ENCODE peak calls at places on chromosomes 4 and X, in eight cellular contexts. G, Q, P, U, E, B, O and H are unnamed samples.

GRCh38 chr4:139581096-139581495 is 25.1 kb upstream of the SETD7 start:
- DNase-seq in G (no peak), Q (no peak), P (no peak), U (no peak), E (no peak), B (no peak), O (no peak), H (no peak)

GRCh38 chrX:12967711-12968465 is 7.0 kb upstream of the TMSB4X start:
- DNase-seq in G (no peak), Q (no peak), P (no peak), U (no peak), E (no peak), B (no peak), O (no peak), H (no peak)

GRCh38 chr4:1608196-1608820 is 75.8 kb downstream of the FAM53A start:
- DNase-seq in G (no peak), Q (no peak), P (no peak), U (no peak), E (no peak), B (no peak), O (no peak), H (no peak)

GRCh38 chrX:70422886-70423336 is at the start of gene GDPD2:
- DNase-seq in G (no peak), Q (peak), P (no peak), U (peak), E (peak), B (no peak), O (no peak), H (peak)

GRCh38 chrX:70613295-70613694 is 168.7 kb downstream of the DLG3 start:
- DNase-seq in G (no peak), Q (no peak), P (no peak), U (no peak), E (no peak), B (no peak), O (peak), H (peak)

GRCh38 chr4:106982711-106983211 is 53.4 kb downstream of the DKK2 start:
- DNase-seq in G (no peak), Q (no peak), P (no peak), U (no peak), E (no peak), B (no peak), O (no peak), H (no peak)

GRCh38 chrX:120419465-120419864 is 49.6 kb downstream of the LAMP2 start:
- DNase-seq in G (no peak), Q (no peak), P (no peak), U (no peak), E (no peak), B (peak), O (no peak), H (no peak)

GRCh38 chr4:13471400-13471799 is 12.7 kb downstream of the RAB28 start:
- DNase-seq in G (no peak), Q (no peak), P (no peak), U (no peak), E (no peak), B (no peak), O (no peak), H (no peak)

GRCh38 chrX:100622989-100623388 is 13.6 kb downstream of the TSPAN6 start:
- DNase-seq in G (no peak), Q (no peak), P (no peak), U (no peak), E (no peak), B (no peak), O (no peak), H (no peak)

GRCh38 chr4:177010421-177010820 is 217.7 kb upstream of the VEGFC start:
- DNase-seq in G (no peak), Q (no peak), P (no peak), U (no peak), E (no peak), B (no peak), O (no peak), H (no peak)

GRCh38 chr4:153764611-153765368 is 5.0 kb upstream of the RNF175 start:
- DNase-seq in G (no peak), Q (no peak), P (no peak), U (no peak), E (no peak), B (no peak), O (no peak), H (no peak)

GRCh38 chrX:54182194-54182863 is 725 bp downstream of the FAM120C start:
- DNase-seq in G (peak), Q (peak), P (peak), U (peak), E (peak), B (peak), O (no peak), H (peak)

GRCh38 chrX:70979136-70979762 is 48.4 kb upstream of the SLC7A3 start:
- DNase-seq in G (no peak), Q (no peak), P (no peak), U (peak), E (peak), B (no peak), O (peak), H (peak)

GRCh38 chr4:151409470-151410313 is 716 bp downstream of the FHIP1A start:
- DNase-seq in G (peak), Q (peak), P (peak), U (peak), E (peak), B (no peak), O (no peak), H (peak)

GRCh38 chr4:71214578-71214977 is 124.2 kb upstream of the SLC4A4 start:
- DNase-seq in G (no peak), Q (no peak), P (no peak), U (no peak), E (no peak), B (no peak), O (no peak), H (no peak)

GRCh38 chr4:60216752-60217151 is 983.4 kb upstream of the ADGRL3 start:
- DNase-seq in G (no peak), Q (no peak), P (no peak), U (peak), E (no peak), B (no peak), O (peak), H (peak)

GRCh38 chr4:150782921-150783320 is 201.0 kb downstream of the MAB21L2 start:
- DNase-seq in G (no peak), Q (no peak), P (no peak), U (peak), E (no peak), B (no peak), O (no peak), H (peak)

GRCh38 chrX:110066488-110067225 is 63.7 kb downstream of the TMEM164 start:
- DNase-seq in G (no peak), Q (peak), P (no peak), U (no peak), E (no peak), B (no peak), O (no peak), H (no peak)

GRCh38 chr4:10006604-10007435 is 14.5 kb downstream of the SLC2A9 start:
- DNase-seq in G (peak), Q (peak), P (no peak), U (peak), E (peak), B (no peak), O (no peak), H (peak)

GRCh38 chrX:153668423-153669173 is 5.0 kb downstream of the PNCK start:
- DNase-seq in G (no peak), Q (no peak), P (no peak), U (no peak), E (no peak), B (no peak), O (no peak), H (no peak)

GRCh38 chr4:176500894-176501293 is 181.1 kb downstream of the SPCS3 start:
- DNase-seq in G (no peak), Q (no peak), P (no peak), U (no peak), E (no peak), B (no peak), O (no peak), H (no peak)

GRCh38 chr4:185357733-185358440 is 37.8 kb downstream of the LRP2BP start:
- DNase-seq in G (no peak), Q (no peak), P (no peak), U (no peak), E (no peak), B (no peak), O (no peak), H (no peak)

GRCh38 chr4:41611881-41612871 is 74.2 kb downstream of the LIMCH1 start:
- DNase-seq in G (no peak), Q (peak), P (peak), U (peak), E (peak), B (no peak), O (no peak), H (peak)

GRCh38 chr4:181520790-181521189 is 722.4 kb upstream of the TENM3 start:
- DNase-seq in G (no peak), Q (no peak), P (no peak), U (no peak), E (no peak), B (no peak), O (no peak), H (no peak)

GRCh38 chr4:47031011-47031678 is at the start of gene GABRB1:
- DNase-seq in G (no peak), Q (peak), P (peak), U (peak), E (peak), B (no peak), O (peak), H (peak)

GRCh38 chr4:38137080-38137479 is 176.9 kb downstream of the PTTG2 start:
- DNase-seq in G (no peak), Q (no peak), P (no peak), U (no peak), E (no peak), B (no peak), O (no peak), H (no peak)

GRCh38 chr4:17497890-17498523 is 13.9 kb downstream of the QDPR start:
- DNase-seq in G (no peak), Q (no peak), P (no peak), U (no peak), E (no peak), B (no peak), O (no peak), H (no peak)

GRCh38 chrX:41802958-41803357 is 79.0 kb downstream of the GPR82 start:
- DNase-seq in G (no peak), Q (no peak), P (no peak), U (no peak), E (peak), B (no peak), O (no peak), H (no peak)

GRCh38 chrX:148499638-148500427 is 584 bp upstream of the AFF2 start:
- DNase-seq in G (no peak), Q (no peak), P (no peak), U (no peak), E (peak), B (no peak), O (no peak), H (no peak)

GRCh38 chr4:153249199-153250154 is 45.2 kb downstream of the TRIM2 start:
- DNase-seq in G (peak), Q (peak), P (peak), U (peak), E (peak), B (peak), O (peak), H (peak)

GRCh38 chr4:103499094-103499493 is 220.7 kb downstream of the TACR3 start:
- DNase-seq in G (no peak), Q (no peak), P (no peak), U (no peak), E (no peak), B (no peak), O (no peak), H (peak)

GRCh38 chr4:109548655-109549054 is 11.4 kb upstream of the MCUB start:
- DNase-seq in G (no peak), Q (no peak), P (peak), U (peak), E (no peak), B (no peak), O (peak), H (peak)

DNA sequence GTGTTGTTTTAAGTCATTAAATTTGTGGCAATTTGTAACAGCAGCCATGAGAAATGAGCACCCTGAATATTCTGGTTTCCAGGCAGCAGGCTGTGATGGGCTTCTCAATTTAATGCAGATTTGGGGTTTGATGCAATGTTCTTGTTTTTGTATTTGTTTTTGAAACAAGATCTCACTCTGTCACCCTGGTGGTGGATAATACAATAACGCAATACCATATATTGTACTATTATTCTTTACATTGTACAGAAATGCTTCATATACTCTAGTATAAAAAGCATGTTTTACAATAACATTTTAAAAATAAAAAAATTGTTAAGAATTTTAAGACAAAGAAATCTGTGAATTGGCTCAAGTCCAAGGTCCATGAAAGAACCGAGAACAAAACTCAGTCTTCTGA is 129.1 kb downstream of the USP46 start:
- DNase-seq in G (no peak), Q (no peak), P (no peak), U (no peak), E (no peak), B (no peak), O (no peak), H (no peak)
- TF ChIP-seq CTCF in G (peak), Q (no peak), P (no peak), U (no peak), E (peak), B (no peak), O (peak), H (no peak)

GRCh38 chr4:159105761-159106243 is 2.9 kb downstream of the RAPGEF2 start:
- DNase-seq in G (no peak), Q (no peak), P (peak), U (peak), E (peak), B (no peak), O (peak), H (peak)
- H3K4me3 ChIP-seq in G (no peak), Q (peak), P (peak), U (no peak), E (peak), B (no peak), O (peak), H (peak)

DNA sequence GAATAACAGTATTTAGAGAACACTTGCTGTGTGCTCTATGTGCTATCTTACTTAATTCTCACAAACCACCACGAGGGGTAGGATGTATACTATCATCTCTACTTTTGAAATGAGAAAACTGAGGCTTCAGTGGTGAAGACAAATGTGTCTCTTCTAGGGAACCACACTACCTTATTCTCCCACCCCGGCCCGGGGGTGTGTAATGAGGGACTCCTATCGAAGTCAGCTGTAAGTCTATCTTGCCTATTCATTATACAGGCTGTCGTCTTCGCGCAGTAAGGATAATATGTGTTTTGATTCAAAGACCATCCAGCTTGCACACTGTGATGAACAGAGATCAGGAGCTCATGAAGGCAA is 1.1 kb downstream of the NOP14 start:
- DNase-seq in G (no peak), Q (no peak), P (no peak), U (no peak), E (no peak), B (peak), O (no peak), H (no peak)
- TF ChIP-seq CTCF in G (no peak), Q (no peak), P (no peak), U (no peak), E (no peak), B (peak), O (peak), H (no peak)

GRCh38 chr4:121698119-121698732 is 1.4 kb upstream of the ANXA5 start:
- DNase-seq in G (no peak), Q (no peak), P (no peak), U (peak), E (no peak), B (no peak), O (no peak), H (no peak)
- H3K4me3 ChIP-seq in G (no peak), Q (no peak), P (no peak), U (no peak), E (no peak), B (no peak), O (no peak), H (no peak)

DNA sequence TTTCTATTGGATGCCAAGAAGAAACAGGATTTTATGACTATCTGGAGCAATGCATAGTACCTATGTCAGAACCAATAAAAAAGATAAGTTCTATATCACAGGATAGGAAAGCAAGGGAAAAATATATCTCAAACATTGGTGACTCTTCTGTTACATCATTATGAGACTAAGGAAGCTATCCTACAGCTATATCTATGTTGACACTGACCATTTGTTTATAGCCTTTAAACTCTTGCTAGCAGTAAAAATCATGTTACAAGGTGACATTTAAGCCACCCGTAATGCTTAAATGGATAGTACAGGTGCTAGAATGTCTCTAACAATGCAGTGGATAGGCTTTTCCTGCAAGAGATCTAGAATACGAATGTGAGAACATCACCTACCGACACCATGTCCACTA is 28.6 kb upstream of the EPGN start:
- DNase-seq in G (no peak), Q (no peak), P (no peak), U (no peak), E (no peak), B (no peak), O (no peak), H (no peak)
- TF ChIP-seq CTCF in G (no peak), Q (no peak), P (no peak), U (no peak), E (no peak), B (no peak), O (no peak), H (no peak)

DNA sequence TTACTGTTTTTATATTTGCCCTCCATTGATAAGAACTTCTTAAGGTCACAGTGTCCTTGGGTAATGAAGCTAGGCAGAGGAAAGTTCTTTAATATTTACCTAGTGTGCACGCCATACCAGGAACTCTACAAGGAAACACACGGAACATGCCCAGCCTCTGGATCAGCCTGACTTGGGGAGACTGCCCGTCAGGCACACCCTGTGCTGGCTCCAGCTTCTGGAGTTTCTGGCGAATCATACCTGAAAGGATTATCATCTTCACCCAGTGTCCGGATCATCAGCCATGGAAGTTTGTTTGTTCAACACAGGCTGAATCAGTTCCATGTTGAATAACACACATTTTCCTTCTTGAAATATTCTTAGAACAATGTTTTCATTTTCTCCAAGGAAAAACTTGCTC is 176.6 kb downstream of the SHROOM3 start:
- DNase-seq in G (no peak), Q (peak), P (no peak), U (no peak), E (no peak), B (no peak), O (no peak), H (no peak)
- H3K4me3 ChIP-seq in G (no peak), Q (no peak), P (no peak), U (no peak), E (no peak), B (no peak), O (no peak), H (no peak)

GRCh38 chrX:7334253-7334935 is 186.4 kb upstream of the PUDP start:
- DNase-seq in G (no peak), Q (no peak), P (no peak), U (peak), E (no peak), B (no peak), O (peak), H (peak)
- TF ChIP-seq CTCF in G (no peak), Q (no peak), P (no peak), U (no peak), E (no peak), B (no peak), O (peak), H (no peak)